ENCODE peak calls at places on chromosomes 11 and 22, in four cellular contexts. I is activated CD8-positive, alpha-beta memory T cell treated with anti-CD3 and anti-CD28 coated beads for 48 hours; V is ovary; C is HT1080. W is an unnamed sample.

GRCh38 chr22:18000441-18001039 is 23.8 kb downstream of the MICAL3 start:
- DNase-seq in V (peak), C (no peak), I (no peak), W (no peak)

GRCh38 chr11:12160680-12161079 is 50.3 kb downstream of the MICAL2 start:
- DNase-seq in C (no peak), I (no peak), V (no peak), W (no peak)

GRCh38 chr11:11728371-11728770 is 106.6 kb upstream of the GALNT18 start:
- DNase-seq in I (no peak), V (no peak), C (no peak), W (no peak)

GRCh38 chr22:23240639-23241389 is 60.5 kb downstream of the BCR start:
- DNase-seq in V (peak), I (no peak), C (peak), W (no peak)

GRCh38 chr11:8867035-8867434 is 44.0 kb upstream of the AKIP1 start:
- DNase-seq in I (no peak), V (no peak), C (no peak), W (no peak)

GRCh38 chr11:45285931-45286632 is at the start of gene SYT13:
- DNase-seq in C (no peak), V (no peak), I (no peak), W (no peak)

GRCh38 chr11:19444231-19444630 is 203.5 kb upstream of the E2F8 start:
- DNase-seq in C (no peak), V (no peak), I (no peak), W (peak)

GRCh38 chr11:46381836-46382643 is 571 bp downstream of the MDK start:
- DNase-seq in I (no peak), C (no peak), V (no peak), W (no peak)

GRCh38 chr22:42959472-42960145 is 55.3 kb downstream of the PACSIN2 start:
- DNase-seq in C (peak), I (no peak), V (no peak), W (peak)

GRCh38 chr11:119903821-119904220 is 174.8 kb upstream of the NECTIN1 start:
- DNase-seq in C (no peak), V (no peak), I (no peak), W (no peak)

W was measured in RPMI7951.